ENCODE peak calls at places on chromosomes 12 and 14, in eight cellular contexts. L, F, H, Z, A, X, R and W are unnamed samples.

GRCh38 chr14:51999084-51999483 is 9.7 kb downstream of the RTRAF start:
- DNase-seq in L (no peak), F (no peak), H (no peak), Z (no peak), A (no peak), X (no peak), R (no peak), W (no peak)

GRCh38 chr12:107092669-107093546 is 441 bp downstream of the CRY1 start:
- DNase-seq in L (peak), F (peak), H (peak), Z (no peak), A (peak), X (no peak), R (no peak), W (peak)

GRCh38 chr12:121021754-121022153 is 5.5 kb upstream of the C12orf43 start:
- DNase-seq in L (no peak), F (no peak), H (no peak), Z (no peak), A (no peak), X (no peak), R (no peak), W (no peak)

GRCh38 chr12:118237908-118238307 is 102.0 kb downstream of the PEBP1 start:
- DNase-seq in L (no peak), F (no peak), H (peak), Z (no peak), A (no peak), X (no peak), R (no peak), W (peak)

GRCh38 chr12:56632701-56633464 is 2.8 kb upstream of the BAZ2A start:
- DNase-seq in L (no peak), F (no peak), H (no peak), Z (no peak), A (no peak), X (peak), R (no peak), W (no peak)

GRCh38 chr12:80509781-80510556 is 65.9 kb downstream of the PTPRQ start:
- DNase-seq in L (no peak), F (no peak), H (no peak), Z (peak), A (peak), X (no peak), R (no peak), W (no peak)

GRCh38 chr14:22266683-22267082 is 322.3 kb downstream of the DAD1 start:
- DNase-seq in L (no peak), F (no peak), H (no peak), Z (no peak), A (no peak), X (no peak), R (no peak), W (no peak)

GRCh38 chr12:118633071-118633470 is 256.7 kb downstream of the SUDS3 start:
- DNase-seq in L (no peak), F (no peak), H (no peak), Z (no peak), A (peak), X (no peak), R (no peak), W (no peak)

GRCh38 chr14:25037032-25037431 is 12.9 kb downstream of the STXBP6 start:
- DNase-seq in L (no peak), F (no peak), H (no peak), Z (no peak), A (no peak), X (no peak), R (no peak), W (no peak)

GRCh38 chr14:95549656-95550585 is 15.1 kb downstream of the GLRX5 start:
- DNase-seq in L (no peak), F (no peak), H (no peak), Z (no peak), A (peak), X (no peak), R (no peak), W (no peak)

GRCh38 chr14:32933943-32934890 is 4.5 kb upstream of the NPAS3 start:
- DNase-seq in L (peak), F (no peak), H (peak), Z (no peak), A (peak), X (no peak), R (no peak), W (peak)